ENCODE peak calls at places on chromosomes 13 and 19, in five cellular contexts. U is bronchial epithelial cell, O is GM23248, I is gastrocnemius medialis, L is lower leg skin. R is an unnamed sample.

GRCh38 chr19:45125975-45126493 is 33.1 kb downstream of the PPP1R37 start:
- DNase-seq in U (peak), O (peak), I (peak), L (peak), R (no peak)

GRCh38 chr13:20340136-20340758 is 108.1 kb upstream of the GJB6 start:
- DNase-seq in U (no peak), O (no peak), I (no peak), L (peak), R (no peak)

GRCh38 chr19:46355234-46355990 is 8.5 kb downstream of the PPP5C start:
- DNase-seq in U (no peak), O (no peak), I (no peak), L (no peak), R (no peak)

GRCh38 chr19:4955274-4955673 is 13.6 kb upstream of the KDM4B start:
- DNase-seq in U (no peak), O (no peak), I (no peak), L (no peak), R (no peak)

GRCh38 chr13:78780708-78781107 is 121.8 kb upstream of the OBI1 start:
- DNase-seq in U (no peak), O (no peak), I (no peak), L (no peak), R (no peak)

GRCh38 chr19:10389863-10390262 is 9.5 kb upstream of the TYK2 start:
- DNase-seq in U (no peak), O (no peak), I (no peak), L (no peak), R (no peak)

GRCh38 chr19:18294467-18294864 is 13.0 kb upstream of the JUND start:
- DNase-seq in U (peak), O (no peak), I (no peak), L (peak), R (no peak)

GRCh38 chr13:28316841-28317240 is 178.1 kb downstream of the FLT1 start:
- DNase-seq in U (no peak), O (no peak), I (no peak), L (no peak), R (no peak)

GRCh38 chr19:36008336-36008978 is at the start of gene SYNE4:
- DNase-seq in U (no peak), O (peak), I (no peak), L (no peak), R (no peak)

GRCh38 chr13:109336730-109337129 is 449.7 kb downstream of the IRS2 start:
- DNase-seq in U (peak), O (peak), I (no peak), L (no peak), R (peak)

GRCh38 chr19:56162258-56162657 is 13.6 kb upstream of the GALP start:
- DNase-seq in U (peak), O (no peak), I (no peak), L (no peak), R (no peak)

GRCh38 chr13:82800391-82800790 is 1081.9 kb downstream of the SLITRK1 start:
- DNase-seq in U (no peak), O (peak), I (no peak), L (no peak), R (no peak)

GRCh38 chr13:25301347-25302113 is at the start of gene NUP58:
- DNase-seq in U (peak), O (peak), I (peak), L (peak), R (peak)

GRCh38 chr13:51244637-51245405 is 22.6 kb downstream of the FAM124A start:
- DNase-seq in U (no peak), O (no peak), I (no peak), L (no peak), R (no peak)

GRCh38 chr19:12733369-12733896 is 1.1 kb downstream of the TRIR start:
- DNase-seq in U (peak), O (peak), I (no peak), L (no peak), R (peak)

GRCh38 chr19:46040952-46041500 is at the start of gene IGFL4:
- DNase-seq in U (peak), O (no peak), I (no peak), L (no peak), R (no peak)

GRCh38 chr13:87674143-87674772 is 3.1 kb downstream of the SLITRK5 start:
- DNase-seq in U (no peak), O (no peak), I (no peak), L (no peak), R (no peak)

GRCh38 chr19:48511800-48512503 is at the start of gene LMTK3:
- DNase-seq in U (no peak), O (peak), I (no peak), L (no peak), R (no peak)

GRCh38 chr19:10003271-10003670 is 7.0 kb downstream of the COL5A3 start:
- DNase-seq in U (no peak), O (no peak), I (no peak), L (no peak), R (no peak)

GRCh38 chr13:97749174-97749573 is 204.3 kb upstream of the IPO5 start:
- DNase-seq in U (peak), O (peak), I (no peak), L (no peak), R (no peak)

GRCh38 chr19:27974082-27974513 is 1238.9 kb downstream of the UQCRFS1 start:
- DNase-seq in U (peak), O (peak), I (no peak), L (no peak), R (no peak)

GRCh38 chr19:16571283-16571682 is 932 bp downstream of the SLC35E1 start:
- DNase-seq in U (no peak), O (peak), I (no peak), L (no peak), R (peak)

GRCh38 chr13:113297370-113297871 is 382 bp downstream of the LAMP1 start:
- DNase-seq in U (peak), O (peak), I (no peak), L (peak), R (no peak)

GRCh38 chr19:14385492-14385891 is 4.2 kb downstream of the ADGRE5 start:
- DNase-seq in U (no peak), O (no peak), I (no peak), L (no peak), R (no peak)

GRCh38 chr13:39123578-39123977 is 85.3 kb downstream of the NHLRC3 start:
- DNase-seq in U (no peak), O (no peak), I (no peak), L (no peak), R (no peak)

GRCh38 chr19:34084396-34085145 is 87.7 kb upstream of the LSM14A start:
- DNase-seq in U (no peak), O (no peak), I (no peak), L (no peak), R (no peak)

GRCh38 chr19:45597425-45598111 is 4.4 kb downstream of the GPR4 start:
- DNase-seq in U (no peak), O (no peak), I (no peak), L (no peak), R (no peak)

GRCh38 chr13:38951525-38952313 is 38.9 kb downstream of the STOML3 start:
- DNase-seq in U (peak), O (no peak), I (no peak), L (no peak), R (no peak)

GRCh38 chr13:102399791-102400618 is 1.8 kb downstream of the FGF14 start:
- DNase-seq in U (no peak), O (peak), I (no peak), L (peak), R (no peak)

GRCh38 chr13:102401755-102402154 is at the start of gene FGF14:
- DNase-seq in U (no peak), O (no peak), I (no peak), L (no peak), R (no peak)

GRCh38 chr13:102400619-102401125 is 1.2 kb downstream of the FGF14 start:
- DNase-seq in U (peak), O (peak), I (no peak), L (no peak), R (no peak)

GRCh38 chr13:102402292-102402691 is 444 bp upstream of the FGF14 start:
- DNase-seq in U (peak), O (peak), I (no peak), L (peak), R (no peak)

DNA sequence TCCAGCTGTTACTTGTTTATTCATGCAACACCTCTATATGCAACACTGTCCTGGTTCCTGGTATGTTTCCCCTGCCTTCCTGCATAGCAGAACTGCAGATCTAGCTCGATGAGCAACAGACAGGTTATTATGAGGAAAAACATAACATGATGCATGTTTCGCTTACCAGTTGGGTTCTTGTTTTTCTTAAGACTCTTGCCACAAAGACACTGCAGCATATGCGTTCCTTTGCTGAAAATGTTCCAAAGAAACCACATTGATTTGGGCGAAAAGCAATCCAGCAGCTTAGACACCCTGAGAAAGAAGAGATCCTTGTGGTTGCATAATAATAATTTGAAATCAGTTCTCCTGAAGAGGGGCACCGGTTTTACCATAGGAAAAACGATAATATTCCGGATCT is 543 bp downstream of the FGF14 start:
- DNase-seq in U (peak), O (peak), I (no peak), L (no peak), R (no peak)
- H3K4me3 ChIP-seq in U (no peak), O (peak), I (peak), L (no peak), R (peak)

GRCh38 chr19:32935629-32936028 is 36.1 kb downstream of the CEP89 start:
- DNase-seq in U (no peak), O (no peak), I (no peak), L (no peak), R (no peak)
- H3K4me3 ChIP-seq in U (no peak), O (no peak), I (no peak), L (no peak), R (no peak)

GRCh38 chr13:24118576-24118975 is 41.9 kb upstream of the SPATA13 start:
- DNase-seq in U (no peak), O (no peak), I (no peak), L (no peak), R (no peak)

GRCh38 chr13:24123761-24124160 is 36.8 kb upstream of the SPATA13 start:
- DNase-seq in U (no peak), O (no peak), I (no peak), L (no peak), R (no peak)

GRCh38 chr13:24116103-24116502 is 44.4 kb upstream of the SPATA13 start:
- DNase-seq in U (no peak), O (no peak), I (no peak), L (no peak), R (no peak)

GRCh38 chr13:24115671-24116070 is 44.8 kb upstream of the SPATA13 start:
- DNase-seq in U (no peak), O (no peak), I (no peak), L (no peak), R (no peak)

GRCh38 chr13:24119593-24120508 is 40.7 kb upstream of the SPATA13 start:
- DNase-seq in U (no peak), O (no peak), I (no peak), L (no peak), R (no peak)
- H3K4me3 ChIP-seq in U (no peak), O (no peak), I (no peak), L (no peak), R (no peak)

GRCh38 chr19:7636691-7637373 is at the start of gene STXBP2:
- DNase-seq in U (peak), O (peak), I (peak), L (peak), R (no peak)

GRCh38 chr19:7636317-7636690 is 606 bp upstream of the STXBP2 start:
- DNase-seq in U (no peak), O (no peak), I (no peak), L (no peak), R (no peak)

GRCh38 chr19:7638802-7639465 is 2.0 kb downstream of the STXBP2 start:
- DNase-seq in U (no peak), O (no peak), I (no peak), L (no peak), R (no peak)

GRCh38 chr19:7635670-7636069 is 1.2 kb upstream of the STXBP2 start:
- DNase-seq in U (no peak), O (no peak), I (no peak), L (no peak), R (no peak)

DNA sequence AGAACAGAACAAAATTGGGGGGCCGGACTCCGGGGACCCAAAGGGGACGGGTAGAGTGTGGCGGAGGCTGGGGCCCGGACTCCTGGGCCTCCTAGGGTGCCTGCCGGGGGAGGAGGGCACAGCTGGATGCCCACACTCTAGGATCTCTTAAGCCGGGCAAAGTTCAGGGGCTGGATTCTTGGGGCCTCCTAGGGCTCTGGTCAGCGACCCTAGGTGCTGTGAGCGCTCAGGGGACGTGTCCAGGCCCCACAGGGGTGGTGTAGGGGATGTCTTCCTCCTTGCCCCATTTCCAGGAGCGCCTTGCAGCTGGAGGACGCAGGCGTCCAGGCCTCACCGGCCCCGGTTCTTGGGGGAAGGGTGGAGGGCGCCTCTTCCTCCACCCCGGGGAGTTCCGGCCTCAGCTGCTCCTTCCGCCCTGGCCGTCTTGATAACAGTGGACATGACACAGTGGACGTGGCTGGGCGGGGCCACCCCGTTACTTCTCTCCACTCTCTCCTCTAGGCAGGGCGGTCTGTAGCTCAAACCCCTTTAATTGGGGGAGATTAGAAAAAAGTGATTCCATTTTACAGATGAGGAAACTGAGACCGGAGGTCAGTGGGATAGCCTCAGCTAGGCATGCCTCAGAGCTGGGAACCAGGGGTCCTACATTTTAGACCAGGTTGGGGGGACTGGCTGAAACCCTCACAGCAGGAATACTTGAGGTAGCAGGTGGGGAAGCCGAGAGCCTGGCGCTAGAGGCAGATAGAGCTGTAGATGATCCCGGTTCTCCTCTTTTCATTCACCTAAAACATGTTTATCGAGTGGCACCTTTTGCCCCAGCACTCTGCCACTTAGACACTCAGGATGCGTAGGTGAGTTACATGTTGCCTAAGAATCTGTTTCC is 705 bp downstream of the STXBP2 start:
- DNase-seq in U (no peak), O (no peak), I (no peak), L (no peak), R (no peak)
- H3K4me3 ChIP-seq in U (peak), O (no peak), I (no peak), L (peak), R (peak)

GRCh38 chr13:90947976-90948375 is 399.5 kb upstream of the MIR17HG start:
- DNase-seq in U (peak), O (no peak), I (no peak), L (no peak), R (no peak)

GRCh38 chr13:90956036-90956435 is 391.5 kb upstream of the MIR17HG start:
- DNase-seq in U (no peak), O (no peak), I (no peak), L (no peak), R (no peak)

GRCh38 chr13:90950134-90950533 is 397.4 kb upstream of the MIR17HG start:
- DNase-seq in U (peak), O (no peak), I (no peak), L (no peak), R (no peak)

GRCh38 chr13:90954605-90955004 is 392.9 kb upstream of the MIR17HG start:
- DNase-seq in U (no peak), O (no peak), I (no peak), L (no peak), R (no peak)

GRCh38 chr13:90951663-90952062 is 395.8 kb upstream of the MIR17HG start:
- DNase-seq in U (peak), O (no peak), I (no peak), L (no peak), R (no peak)
- H3K4me3 ChIP-seq in U (no peak), O (no peak), I (no peak), L (no peak), R (no peak)

GRCh38 chr13:32914686-32915085 is 101.5 kb upstream of the KL start:
- DNase-seq in U (peak), O (no peak), I (no peak), L (no peak), R (no peak)
- H3K4me3 ChIP-seq in U (no peak), O (no peak), I (no peak), L (no peak), R (no peak)

GRCh38 chr19:11577451-11578341 is at the start of gene ACP5:
- DNase-seq in U (peak), O (no peak), I (no peak), L (no peak), R (no peak)
- H3K4me3 ChIP-seq in U (peak), O (peak), I (no peak), L (peak), R (no peak)

GRCh38 chr19:19446655-19447437 is 41.4 kb downstream of the GATAD2A start:
- DNase-seq in U (no peak), O (no peak), I (no peak), L (no peak), R (no peak)
- H3K4me3 ChIP-seq in U (no peak), O (no peak), I (no peak), L (no peak), R (no peak)

GRCh38 chr19:3784607-3785463 is 1.3 kb downstream of the MATK start:
- DNase-seq in U (no peak), O (peak), I (no peak), L (no peak), R (no peak)
- H3K4me3 ChIP-seq in U (no peak), O (no peak), I (no peak), L (no peak), R (no peak)